ENCODE peak calls at places on chromosome 14, in six cellular contexts. R is GM12892, K is HepG2, V is H1, W is K562, I is GM12878. H is an unnamed sample.

GRCh38 chr14:50773632-50774541 is 57.1 kb downstream of the NIN start:
- DNase-seq in V (peak), R (no peak), I (no peak), K (peak), W (peak), H (no peak)

GRCh38 chr14:57583396-57583795 is 89.7 kb upstream of the CCDC198 start:
- DNase-seq in W (no peak), V (no peak), R (no peak), K (no peak), I (no peak), H (no peak)

GRCh38 chr14:62097072-62097471 is 334.9 kb downstream of the SNAPC1 start:
- DNase-seq in R (no peak), I (no peak), W (no peak), K (no peak), V (no peak), H (no peak)

GRCh38 chr14:68703093-68703492 is 89.8 kb downstream of the ZFP36L1 start:
- DNase-seq in I (no peak), K (no peak), V (no peak), W (peak), R (no peak), H (no peak)

GRCh38 chr14:68569546-68569908 is 223.3 kb downstream of the ZFP36L1 start:
- DNase-seq in K (no peak), I (no peak), V (no peak), W (no peak), R (no peak), H (no peak)

GRCh38 chr14:52877628-52878027 is 73.2 kb downstream of the FERMT2 start:
- DNase-seq in I (no peak), V (no peak), K (no peak), R (no peak), W (no peak), H (no peak)

GRCh38 chr14:38786921-38787320 is 316.1 kb downstream of the SEC23A start:
- DNase-seq in W (no peak), R (no peak), V (no peak), K (no peak), I (no peak), H (no peak)

GRCh38 chr14:57611555-57612075 is 118.0 kb upstream of the CCDC198 start:
- DNase-seq in I (no peak), W (no peak), V (no peak), K (no peak), R (no peak), H (no peak)

GRCh38 chr14:91350813-91351507 is 66.7 kb downstream of the CCDC88C start:
- DNase-seq in W (no peak), V (no peak), R (no peak), K (no peak), I (peak), H (no peak)

GRCh38 chr14:103705524-103706284 is 9.5 kb downstream of the XRCC3 start:
- DNase-seq in K (no peak), W (no peak), R (no peak), V (no peak), I (no peak), H (no peak)

GRCh38 chr14:81336009-81336408 is 64.1 kb downstream of the STON2 start:
- DNase-seq in K (no peak), I (no peak), W (no peak), V (no peak), R (no peak), H (no peak)

GRCh38 chr14:55386037-55386798 is 25.4 kb downstream of the ATG14 start:
- DNase-seq in R (no peak), I (no peak), K (no peak), V (no peak), W (no peak), H (no peak)

GRCh38 chr14:81565441-81566290 is 32.0 kb upstream of the SEL1L start:
- DNase-seq in W (peak), I (no peak), K (peak), V (no peak), R (no peak), H (peak)

GRCh38 chr14:100864960-100865681 is 38.4 kb downstream of the RTL1 start:
- DNase-seq in K (no peak), V (no peak), R (no peak), W (peak), I (no peak), H (no peak)

GRCh38 chr14:100282766-100283419 is 23.4 kb downstream of the SLC25A29 start:
- DNase-seq in I (no peak), W (no peak), V (no peak), R (no peak), K (no peak), H (no peak)

GRCh38 chr14:36583242-36584166 is 1.1 kb upstream of the NKX2-8 start:
- DNase-seq in K (no peak), V (peak), I (no peak), W (no peak), R (no peak), H (no peak)

GRCh38 chr14:32473476-32473875 is 144.4 kb downstream of the AKAP6 start:
- DNase-seq in I (no peak), W (no peak), R (no peak), V (no peak), K (peak), H (no peak)

GRCh38 chr14:20671597-20672283 is 12.6 kb upstream of the RNASE4 start:
- DNase-seq in I (no peak), W (no peak), R (no peak), V (no peak), K (peak), H (no peak)

GRCh38 chr14:102848830-102849521 is 71.7 kb downstream of the TRAF3 start:
- DNase-seq in K (no peak), W (peak), R (no peak), V (no peak), I (no peak), H (no peak)

GRCh38 chr14:104385189-104386135 is 194.1 kb upstream of the C14orf180 start:
- DNase-seq in K (no peak), R (no peak), V (no peak), I (no peak), W (no peak), H (no peak)

GRCh38 chr14:73895939-73896338 is 9.3 kb downstream of the ZNF410 start:
- DNase-seq in W (no peak), K (no peak), I (no peak), V (no peak), R (no peak), H (no peak)

GRCh38 chr14:68143341-68143807 is 323.8 kb downstream of the RAD51B start:
- DNase-seq in R (no peak), I (no peak), K (no peak), W (no peak), V (no peak), H (no peak)

DNA sequence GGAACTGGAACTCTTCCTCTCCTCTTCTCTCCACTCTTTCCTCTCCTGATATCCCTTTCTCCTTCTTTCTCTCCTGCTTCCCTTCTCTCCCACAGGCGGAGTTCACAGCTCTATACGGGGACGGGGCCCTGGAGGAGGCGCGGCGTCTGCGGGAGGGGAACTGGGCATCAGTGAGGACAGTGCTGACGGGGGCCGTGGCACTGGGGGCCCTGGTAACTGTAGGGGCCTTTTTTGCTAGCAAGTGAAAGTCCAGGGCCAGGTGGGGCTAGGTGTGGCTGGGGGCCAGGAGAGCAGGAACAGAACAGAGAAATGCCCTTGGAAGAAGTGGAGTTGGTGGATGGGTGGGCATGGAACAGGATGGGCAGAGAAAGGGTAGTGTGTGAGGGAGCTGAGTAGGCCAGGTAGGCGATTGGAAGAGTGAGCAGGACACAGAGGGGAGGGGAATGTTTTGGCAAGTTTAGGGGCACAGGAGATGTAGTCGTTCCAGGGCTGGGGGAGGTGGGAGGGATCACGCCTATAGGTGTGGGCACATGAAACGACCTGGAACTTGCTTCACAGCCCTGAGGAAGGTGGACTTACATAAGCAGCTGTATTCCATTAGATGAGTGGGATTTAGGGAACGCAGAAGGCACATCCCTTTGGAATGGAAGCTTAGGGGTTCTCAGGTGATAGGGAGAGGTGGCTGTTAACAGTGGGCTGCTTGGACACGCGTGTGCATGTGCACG is 2.2 kb downstream of the BCL2L2 start:
- DNase-seq in I (no peak), W (no peak), R (no peak), K (no peak), V (no peak), H (no peak)
- TF ChIP-seq TAF1 in I (no peak), W (no peak), R (no peak), K (no peak), V (no peak), H (no peak)

GRCh38 chr14:64688801-64689200 is 15.4 kb upstream of the PLEKHG3 start:
- DNase-seq in V (no peak), K (no peak), W (no peak), I (no peak), R (no peak), H (no peak)
- TF ChIP-seq POLR2A in V (no peak), K (no peak), W (no peak), I (no peak), R (no peak), H (no peak)

DNA sequence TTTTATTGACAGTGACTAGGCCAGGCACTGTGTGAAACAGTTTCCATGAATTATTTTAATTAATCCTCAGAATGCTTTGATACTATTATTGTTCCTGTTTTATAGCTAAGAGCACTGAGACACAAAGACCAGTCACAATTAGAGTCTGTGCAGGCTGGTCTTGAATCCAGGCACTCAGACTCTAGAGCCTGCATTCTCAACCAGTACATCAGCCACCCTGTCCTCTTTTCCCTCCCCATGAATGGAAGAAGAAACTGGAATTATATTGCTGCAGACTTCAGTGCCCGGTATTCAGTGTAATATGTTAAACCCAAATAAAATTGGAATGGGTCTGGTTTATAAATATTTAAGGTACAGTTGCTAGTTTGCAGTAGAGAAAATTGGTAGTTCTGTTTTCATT is 303.0 kb upstream of the RGS6 start:
- DNase-seq in W (no peak), K (no peak), R (no peak), V (no peak), I (no peak), H (no peak)
- TF ChIP-seq POLR2AphosphoS5 in W (no peak), K (no peak), R (no peak), V (no peak), I (no peak), H (no peak)

DNA sequence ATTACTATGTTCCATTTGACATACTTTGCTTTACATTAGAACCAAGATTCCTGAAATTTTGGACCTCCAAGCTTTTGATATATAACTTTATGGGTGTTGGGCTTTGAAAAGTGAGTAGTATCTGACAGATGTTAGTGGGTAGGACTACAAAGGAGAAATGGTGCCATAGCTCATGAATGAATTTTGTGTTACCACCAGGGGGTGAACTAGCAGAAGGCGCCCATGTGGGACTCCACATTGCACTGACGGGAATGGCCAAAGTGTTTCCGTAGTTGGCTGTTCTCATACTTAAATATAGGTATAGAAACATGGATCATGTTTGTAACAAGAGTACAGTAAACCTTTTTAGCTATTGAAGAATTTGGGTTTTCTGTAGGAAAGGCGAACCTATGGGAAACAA is 337.5 kb downstream of the FLRT2 start:
- DNase-seq in V (no peak), K (no peak), I (no peak), R (no peak), W (no peak), H (no peak)
- TF ChIP-seq TAF1 in V (no peak), K (no peak), I (no peak), R (no peak), W (no peak), H (no peak)

GRCh38 chr14:60250318-60251035 is 1.5 kb downstream of the PPM1A start:
- DNase-seq in K (peak), V (no peak), I (no peak), R (no peak), W (no peak), H (no peak)
- TF ChIP-seq POLR2A in K (no peak), V (no peak), I (no peak), R (no peak), W (no peak), H (no peak)

DNA sequence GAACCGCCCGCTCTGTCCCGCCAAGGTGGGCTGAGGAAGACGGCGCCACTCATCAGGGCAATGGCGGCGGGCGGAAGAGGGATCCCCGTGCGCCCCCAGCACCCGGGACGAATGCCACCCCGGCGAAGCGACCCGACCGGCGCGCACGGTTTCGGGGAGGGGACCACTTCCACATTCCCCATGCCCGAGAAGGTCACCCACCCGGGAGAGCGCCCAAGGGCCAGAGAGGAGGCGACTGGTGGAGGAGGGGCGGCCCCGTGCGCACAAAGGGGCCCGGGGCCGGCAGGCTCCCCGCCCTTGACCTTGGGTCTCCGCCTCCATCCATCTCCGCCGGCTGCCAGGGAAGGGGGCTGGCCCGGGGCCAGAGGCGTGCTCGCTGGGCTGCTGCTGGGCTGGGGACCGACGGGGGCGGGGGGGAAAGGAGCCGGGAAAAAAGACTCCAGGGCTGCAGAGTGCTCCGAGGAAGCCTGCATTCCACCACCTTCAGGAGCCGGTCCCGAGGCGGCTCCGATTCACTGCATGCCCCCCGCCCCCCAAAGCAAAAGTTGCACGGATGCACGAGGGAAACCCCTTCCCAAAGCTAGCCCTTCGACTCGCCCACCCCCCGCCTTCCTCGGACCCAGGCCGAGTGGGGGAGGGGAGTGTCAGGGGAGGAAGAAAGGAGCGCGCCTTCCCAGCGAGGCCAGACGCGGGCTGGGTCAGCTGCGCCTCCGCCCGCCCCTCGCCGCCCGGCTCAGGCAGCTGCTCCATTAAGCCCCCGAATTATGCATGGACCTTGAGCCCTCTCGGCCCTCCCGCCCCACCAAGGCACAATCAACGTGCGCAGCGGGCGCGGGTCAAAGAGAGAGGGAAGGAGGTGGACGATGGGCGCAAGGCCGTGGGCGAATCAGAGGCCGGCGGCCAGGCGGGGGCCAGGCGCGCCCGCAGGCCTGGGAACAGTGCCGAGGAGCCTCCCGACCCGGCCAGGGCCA is 26.2 kb downstream of the BCL11B start:
- DNase-seq in W (no peak), I (no peak), V (peak), R (no peak), K (no peak), H (no peak)
- TF ChIP-seq POLR2AphosphoS5 in W (no peak), I (no peak), V (peak), R (no peak), K (no peak), H (no peak)

DNA sequence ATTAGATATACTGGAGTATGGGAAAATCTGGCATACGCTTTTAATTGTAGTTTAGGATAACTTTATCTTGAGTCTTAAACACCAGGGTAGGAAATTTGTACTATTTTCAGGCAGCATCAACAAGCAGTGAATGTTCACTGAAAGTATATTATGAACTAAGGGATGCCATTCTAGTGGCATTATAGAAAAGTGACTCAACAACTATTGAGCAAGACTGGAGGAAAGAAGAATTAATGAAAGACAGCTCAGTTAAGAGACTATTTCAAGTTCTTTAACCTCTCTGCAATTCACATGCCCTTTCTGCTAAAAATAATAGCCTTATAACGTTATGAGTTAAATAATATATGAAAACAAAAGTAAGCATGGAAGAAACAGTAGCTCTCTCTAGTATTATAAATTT is 343.1 kb downstream of the FSCB start:
- DNase-seq in W (no peak), I (no peak), R (no peak), K (no peak), V (no peak), H (no peak)
- TF ChIP-seq TAF1 in W (no peak), I (no peak), R (no peak), K (no peak), V (no peak), H (no peak)